ENCODE peak calls at places on chromosomes 2 and 18, in four cellular contexts. One of them, this sample, is unnamed.

GRCh38 chr2:178825183-178825582 is 18.0 kb upstream of the TTN start:
- DNase-seq in astrocyte: peak
- DNase-seq in MM.1S: no peak
- DNase-seq in lower lobe of right lung: no peak
- DNase-seq in this sample: peak

GRCh38 chr2:109538551-109538950 is 75.2 kb downstream of the SEPTIN10 start:
- DNase-seq in lower lobe of right lung: no peak
- DNase-seq in MM.1S: no peak
- DNase-seq in astrocyte: no peak
- DNase-seq in this sample: no peak

GRCh38 chr2:70403267-70404053 is 101.6 kb upstream of the FAM136A start:
- DNase-seq in astrocyte: no peak
- DNase-seq in MM.1S: no peak
- DNase-seq in lower lobe of right lung: no peak
- DNase-seq in this sample: no peak

GRCh38 chr2:205771063-205771462 is 88.8 kb downstream of the NRP2 start:
- DNase-seq in astrocyte: peak
- DNase-seq in MM.1S: no peak
- DNase-seq in lower lobe of right lung: no peak
- DNase-seq in this sample: no peak

GRCh38 chr2:25149646-25150045 is 18.7 kb downstream of the POMC start:
- DNase-seq in astrocyte: no peak
- DNase-seq in lower lobe of right lung: no peak
- DNase-seq in MM.1S: no peak
- DNase-seq in this sample: no peak

GRCh38 chr18:39241534-39241933 is 1675.9 kb upstream of the CELF4 start:
- DNase-seq in lower lobe of right lung: no peak
- DNase-seq in astrocyte: no peak
- DNase-seq in MM.1S: no peak
- DNase-seq in this sample: no peak

GRCh38 chr18:12326711-12327460 is 18.8 kb downstream of the TUBB6 start:
- DNase-seq in astrocyte: no peak
- DNase-seq in lower lobe of right lung: no peak
- DNase-seq in MM.1S: no peak
- DNase-seq in this sample: no peak

GRCh38 chr2:108348816-108349570 is 28.8 kb upstream of the SULT1C4 start:
- DNase-seq in MM.1S: no peak
- DNase-seq in astrocyte: no peak
- DNase-seq in lower lobe of right lung: no peak
- DNase-seq in this sample: no peak

GRCh38 chr18:1676387-1676786 is 771.7 kb downstream of the ADCYAP1 start:
- DNase-seq in lower lobe of right lung: no peak
- DNase-seq in MM.1S: no peak
- DNase-seq in astrocyte: no peak
- DNase-seq in this sample: no peak

GRCh38 chr2:106159867-106160785 is 34.0 kb downstream of the UXS1 start:
- DNase-seq in lower lobe of right lung: no peak
- DNase-seq in astrocyte: no peak
- DNase-seq in MM.1S: no peak
- DNase-seq in this sample: no peak

GRCh38 chr2:140658766-140659165 is 1472.0 kb downstream of the LRP1B start:
- DNase-seq in lower lobe of right lung: no peak
- DNase-seq in astrocyte: peak
- DNase-seq in MM.1S: no peak
- DNase-seq in this sample: no peak

GRCh38 chr2:28639836-28640235 is 111.8 kb upstream of the PPP1CB start:
- DNase-seq in MM.1S: peak
- DNase-seq in astrocyte: no peak
- DNase-seq in lower lobe of right lung: no peak
- DNase-seq in this sample: peak

DNA sequence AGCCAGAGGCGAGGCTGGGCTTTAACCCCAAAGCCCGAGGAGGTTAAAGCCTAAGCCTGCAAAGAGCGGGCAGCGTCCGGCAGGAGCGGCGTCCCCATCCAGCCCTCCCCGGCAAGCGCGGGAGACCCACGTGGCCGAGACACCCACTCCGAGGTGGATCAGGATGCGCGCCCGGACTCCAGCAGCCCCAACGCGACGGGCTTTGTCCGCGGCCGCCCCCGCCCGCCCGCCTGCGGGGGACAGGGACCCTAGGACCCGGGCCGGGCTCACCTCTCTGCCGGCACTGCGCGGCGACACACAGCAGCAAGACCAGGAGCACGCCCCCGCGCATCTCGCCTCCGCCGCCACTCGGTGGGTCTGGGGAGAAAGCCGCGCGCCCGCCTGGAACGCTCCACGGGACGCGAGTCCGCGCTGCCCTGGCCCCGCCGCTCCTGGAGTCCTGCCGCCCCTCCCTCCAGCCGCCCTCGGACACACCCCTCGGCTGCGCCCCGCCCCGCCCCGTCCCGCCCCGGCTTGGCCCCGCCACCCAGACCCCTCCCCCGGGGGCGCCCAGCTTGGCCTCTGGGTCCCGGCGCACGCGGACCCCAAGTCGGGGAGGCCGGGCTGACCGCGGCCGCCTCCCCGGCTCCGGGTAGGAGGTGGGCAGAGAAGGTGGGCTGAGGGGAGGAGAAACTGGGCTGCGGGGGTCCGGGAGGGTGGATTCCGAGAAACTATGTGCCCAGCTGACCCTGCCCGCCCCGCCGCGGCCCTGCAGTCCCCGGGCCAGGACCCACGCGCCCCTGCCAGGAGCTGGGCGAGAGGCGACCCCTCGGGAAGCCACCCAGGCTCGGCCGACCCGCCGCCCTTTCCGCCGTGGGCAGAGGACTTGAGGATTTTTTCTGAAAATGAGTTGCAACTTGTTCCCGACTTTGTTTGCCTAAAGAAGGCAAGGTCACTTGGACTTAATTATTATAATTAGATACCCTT is at the start of gene LAMA1:
- DNase-seq in astrocyte: no peak
- DNase-seq in lower lobe of right lung: no peak
- DNase-seq in MM.1S: no peak
- DNase-seq in this sample: peak
- H3K4me3 ChIP-seq in astrocyte: peak
- H3K4me3 ChIP-seq in lower lobe of right lung: peak
- H3K4me3 ChIP-seq in MM.1S: peak
- H3K4me3 ChIP-seq in this sample: peak

DNA sequence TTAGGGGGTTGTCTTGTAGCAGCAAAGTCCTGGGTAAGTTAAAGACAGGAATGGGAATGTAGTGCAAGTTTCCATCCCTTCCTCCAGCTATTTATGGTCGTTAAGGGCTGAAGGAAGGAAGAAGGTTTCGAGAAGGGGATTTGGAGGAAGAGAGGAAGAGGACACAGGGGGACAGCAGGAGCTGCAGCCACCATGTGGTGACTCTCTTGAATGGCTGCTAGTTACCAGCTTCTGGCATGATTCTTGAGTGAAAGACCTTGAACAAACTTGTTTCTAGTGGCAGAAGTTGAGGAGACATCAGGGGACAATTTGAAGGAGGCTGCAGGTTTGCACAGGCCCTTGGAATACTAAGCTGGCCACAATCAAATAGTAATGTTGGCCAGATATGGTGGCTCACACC is 116.6 kb downstream of the MTX2 start:
- DNase-seq in MM.1S: no peak
- DNase-seq in astrocyte: no peak
- DNase-seq in lower lobe of right lung: no peak
- DNase-seq in this sample: no peak
- TF ChIP-seq CTCF in MM.1S: no peak
- TF ChIP-seq CTCF in astrocyte: no peak
- TF ChIP-seq CTCF in lower lobe of right lung: no peak
- TF ChIP-seq CTCF in this sample: no peak

DNA sequence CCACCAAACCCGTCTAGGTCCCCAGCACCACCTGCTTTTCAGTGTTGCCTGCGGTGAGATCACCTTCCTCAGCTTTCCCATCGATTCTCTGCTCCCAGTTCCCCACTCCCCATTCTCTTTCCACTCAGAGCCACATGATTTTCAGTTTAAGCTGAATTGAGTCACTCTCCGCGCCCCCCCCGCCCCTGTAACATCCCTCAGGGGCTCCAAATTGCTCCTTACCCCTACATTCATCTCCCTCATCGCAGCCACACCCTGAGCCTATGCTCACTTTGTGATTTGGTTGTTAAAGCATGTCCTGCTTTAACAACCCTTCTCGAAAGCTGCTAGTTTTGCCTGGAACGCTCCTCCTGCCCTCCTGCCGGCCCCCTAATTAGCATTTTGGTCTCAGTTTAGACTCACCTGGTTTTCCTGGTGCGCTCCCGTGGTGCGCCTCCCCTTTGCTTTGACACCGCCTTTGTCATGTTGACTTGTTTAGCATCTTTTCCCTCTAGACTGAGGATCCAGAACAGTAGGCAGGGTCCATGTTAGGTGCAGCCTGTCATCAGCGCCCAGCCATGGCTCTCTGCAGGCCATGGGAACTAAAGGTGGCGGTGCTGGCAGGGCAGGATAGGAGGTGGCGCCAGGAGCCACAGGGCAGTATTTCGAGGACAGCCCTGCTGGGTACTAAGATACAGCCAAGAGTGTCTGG is 60.8 kb downstream of the ST3GAL5 start:
- DNase-seq in astrocyte: no peak
- DNase-seq in MM.1S: peak
- DNase-seq in lower lobe of right lung: no peak
- DNase-seq in this sample: no peak
- H3K4me3 ChIP-seq in astrocyte: no peak
- H3K4me3 ChIP-seq in MM.1S: peak
- H3K4me3 ChIP-seq in lower lobe of right lung: peak
- H3K4me3 ChIP-seq in this sample: no peak

GRCh38 chr2:20224716-20225293 is at the start of gene SDC1:
- DNase-seq in MM.1S: peak
- DNase-seq in lower lobe of right lung: peak
- DNase-seq in astrocyte: peak
- DNase-seq in this sample: peak

GRCh38 chr2:20221939-20222768 is 2.8 kb downstream of the SDC1 start:
- DNase-seq in MM.1S: peak
- DNase-seq in astrocyte: no peak
- DNase-seq in lower lobe of right lung: no peak
- DNase-seq in this sample: no peak

GRCh38 chr2:20222769-20223344 is 2.1 kb downstream of the SDC1 start:
- DNase-seq in lower lobe of right lung: peak
- DNase-seq in astrocyte: no peak
- DNase-seq in MM.1S: peak
- DNase-seq in this sample: no peak

GRCh38 chr2:20224191-20224715 is 677 bp downstream of the SDC1 start:
- DNase-seq in lower lobe of right lung: no peak
- DNase-seq in MM.1S: peak
- DNase-seq in astrocyte: no peak
- DNase-seq in this sample: no peak

GRCh38 chr2:20223345-20224190 is 1.4 kb downstream of the SDC1 start:
- DNase-seq in lower lobe of right lung: peak
- DNase-seq in astrocyte: peak
- DNase-seq in MM.1S: peak
- DNase-seq in this sample: peak
- TF ChIP-seq CTCF in lower lobe of right lung: no peak
- TF ChIP-seq CTCF in astrocyte: no peak
- TF ChIP-seq CTCF in MM.1S: peak
- TF ChIP-seq CTCF in this sample: no peak

GRCh38 chr2:8414946-8415869 is 266.6 kb upstream of the ID2 start:
- DNase-seq in lower lobe of right lung: no peak
- DNase-seq in astrocyte: no peak
- DNase-seq in MM.1S: no peak
- DNase-seq in this sample: no peak
- H3K4me3 ChIP-seq in lower lobe of right lung: no peak
- H3K4me3 ChIP-seq in astrocyte: no peak
- H3K4me3 ChIP-seq in MM.1S: no peak
- H3K4me3 ChIP-seq in this sample: no peak

GRCh38 chr18:45456076-45457066 is 158.9 kb upstream of the SLC14A2 start:
- DNase-seq in astrocyte: no peak
- DNase-seq in lower lobe of right lung: no peak
- DNase-seq in MM.1S: no peak
- DNase-seq in this sample: no peak
- TF ChIP-seq CTCF in astrocyte: no peak
- TF ChIP-seq CTCF in lower lobe of right lung: no peak
- TF ChIP-seq CTCF in MM.1S: no peak
- TF ChIP-seq CTCF in this sample: no peak

GRCh38 chr18:52652451-52652850 is 312.5 kb downstream of the DCC start:
- DNase-seq in astrocyte: no peak
- DNase-seq in lower lobe of right lung: no peak
- DNase-seq in MM.1S: no peak
- DNase-seq in this sample: no peak
- H3K4me3 ChIP-seq in astrocyte: no peak
- H3K4me3 ChIP-seq in lower lobe of right lung: no peak
- H3K4me3 ChIP-seq in MM.1S: no peak
- H3K4me3 ChIP-seq in this sample: no peak